ENCODE peak calls at places on chromosomes 13 and 19, in seven cellular contexts. One of them, this sample, is unnamed. For H3K4me1, the result is how much of the 10 kb centered on the place peaks cover.

GRCh38 chr13:39349391-39349790 is 253.6 kb downstream of the LHFPL6 start:
- DNase-seq in left ventricle myocardium inferior: no peak
- DNase-seq in GM23338: no peak
- DNase-seq in testis: no peak
- DNase-seq in uterus: no peak
- DNase-seq in breast epithelium: no peak
- DNase-seq in pancreas: no peak
- DNase-seq in this sample: no peak

GRCh38 chr19:22882797-22883196 is 50.7 kb downstream of the ZNF723 start:
- DNase-seq in testis: no peak
- DNase-seq in left ventricle myocardium inferior: no peak
- DNase-seq in pancreas: no peak
- DNase-seq in breast epithelium: no peak
- DNase-seq in GM23338: peak
- DNase-seq in uterus: no peak
- DNase-seq in this sample: no peak

GRCh38 chr13:75486654-75487053 is 4.7 kb upstream of the TBC1D4 start:
- DNase-seq in left ventricle myocardium inferior: no peak
- DNase-seq in pancreas: no peak
- DNase-seq in breast epithelium: no peak
- DNase-seq in GM23338: no peak
- DNase-seq in uterus: no peak
- DNase-seq in testis: no peak
- DNase-seq in this sample: no peak

GRCh38 chr13:80753951-80754350 is 413.0 kb upstream of the SPRY2 start:
- DNase-seq in pancreas: no peak
- DNase-seq in uterus: no peak
- DNase-seq in testis: no peak
- DNase-seq in left ventricle myocardium inferior: no peak
- DNase-seq in GM23338: no peak
- DNase-seq in breast epithelium: no peak
- DNase-seq in this sample: no peak

GRCh38 chr13:21465710-21466160 is 6.6 kb upstream of the ZDHHC20 start:
- DNase-seq in GM23338: peak
- DNase-seq in pancreas: no peak
- DNase-seq in testis: no peak
- DNase-seq in left ventricle myocardium inferior: no peak
- DNase-seq in breast epithelium: no peak
- DNase-seq in uterus: no peak
- DNase-seq in this sample: no peak

GRCh38 chr13:40060318-40061007 is 405.0 kb downstream of the COG6 start:
- DNase-seq in pancreas: peak
- DNase-seq in uterus: peak
- DNase-seq in testis: peak
- DNase-seq in GM23338: no peak
- DNase-seq in left ventricle myocardium inferior: peak
- DNase-seq in breast epithelium: no peak
- DNase-seq in this sample: no peak

GRCh38 chr19:6020972-6021805 is 43.2 kb upstream of the RANBP3 start:
- DNase-seq in uterus: no peak
- DNase-seq in GM23338: no peak
- DNase-seq in pancreas: peak
- DNase-seq in left ventricle myocardium inferior: no peak
- DNase-seq in testis: no peak
- DNase-seq in breast epithelium: no peak
- DNase-seq in this sample: no peak

GRCh38 chr13:53238241-53238640 is 209.6 kb downstream of the OLFM4 start:
- DNase-seq in left ventricle myocardium inferior: no peak
- DNase-seq in uterus: no peak
- DNase-seq in GM23338: peak
- DNase-seq in testis: no peak
- DNase-seq in breast epithelium: no peak
- DNase-seq in pancreas: no peak
- DNase-seq in this sample: no peak

GRCh38 chr19:50921391-50922315 is 10.5 kb upstream of the KLK4 start:
- DNase-seq in GM23338: peak
- DNase-seq in uterus: no peak
- DNase-seq in testis: peak
- DNase-seq in pancreas: no peak
- DNase-seq in breast epithelium: no peak
- DNase-seq in left ventricle myocardium inferior: no peak
- DNase-seq in this sample: no peak

DNA sequence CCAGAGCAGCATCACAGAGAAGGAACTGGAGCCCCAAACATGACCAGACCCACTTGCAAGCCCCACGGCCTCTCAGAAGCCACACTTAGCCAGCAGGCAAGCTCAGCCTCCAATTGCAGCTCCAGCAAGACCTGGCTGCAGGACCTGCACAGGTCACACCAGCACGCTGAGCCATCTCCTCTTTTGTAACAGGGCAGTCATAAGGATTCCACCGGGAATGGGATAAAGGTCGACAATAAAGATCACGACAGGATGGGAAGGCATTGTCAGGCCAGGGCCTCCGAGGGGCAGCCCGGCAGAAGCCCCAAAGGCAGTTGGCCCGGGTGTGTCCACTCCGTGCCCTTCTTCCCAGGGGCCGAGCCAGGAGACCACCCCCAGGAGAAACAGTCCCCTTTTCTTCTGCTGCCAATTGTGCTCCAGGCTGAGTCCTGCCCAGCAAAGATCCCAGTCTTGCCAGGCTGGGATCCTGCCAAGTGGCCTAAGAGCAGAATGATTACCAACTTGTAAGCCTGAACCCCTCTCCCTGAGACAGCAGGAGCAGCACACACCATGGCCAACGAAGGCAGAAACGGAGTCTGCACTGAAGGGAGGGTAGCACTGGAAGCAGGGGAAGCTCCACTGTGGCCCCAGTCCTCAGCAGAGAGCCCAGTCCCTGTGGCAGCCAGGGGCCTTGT is 12.5 kb downstream of the PEPD start:
- DNase-seq in breast epithelium: no peak
- DNase-seq in GM23338: no peak
- DNase-seq in left ventricle myocardium inferior: no peak
- DNase-seq in testis: no peak
- DNase-seq in uterus: no peak
- DNase-seq in pancreas: no peak
- DNase-seq in this sample: no peak
- H3K27ac ChIP-seq in breast epithelium: peak
- H3K27ac ChIP-seq in GM23338: no peak
- H3K27ac ChIP-seq in left ventricle myocardium inferior: no peak
- H3K27ac ChIP-seq in testis: no peak
- H3K27ac ChIP-seq in uterus: no peak
- H3K27ac ChIP-seq in pancreas: no peak
- H3K27ac ChIP-seq in this sample: no peak

GRCh38 chr13:44304433-44304725 is 69.2 kb upstream of the SERP2 start:
- DNase-seq in breast epithelium: no peak
- DNase-seq in testis: no peak
- DNase-seq in GM23338: no peak
- DNase-seq in left ventricle myocardium inferior: no peak
- DNase-seq in pancreas: no peak
- DNase-seq in uterus: no peak
- DNase-seq in this sample: no peak

GRCh38 chr13:44306401-44307192 is 67.0 kb upstream of the SERP2 start:
- DNase-seq in pancreas: no peak
- DNase-seq in left ventricle myocardium inferior: peak
- DNase-seq in testis: no peak
- DNase-seq in GM23338: peak
- DNase-seq in uterus: peak
- DNase-seq in breast epithelium: no peak
- DNase-seq in this sample: no peak

GRCh38 chr13:44305845-44306244 is 67.8 kb upstream of the SERP2 start:
- DNase-seq in breast epithelium: no peak
- DNase-seq in uterus: no peak
- DNase-seq in left ventricle myocardium inferior: no peak
- DNase-seq in GM23338: peak
- DNase-seq in testis: no peak
- DNase-seq in pancreas: no peak
- DNase-seq in this sample: no peak

GRCh38 chr13:44303681-44304432 is 69.8 kb upstream of the SERP2 start:
- DNase-seq in testis: peak
- DNase-seq in breast epithelium: peak
- DNase-seq in left ventricle myocardium inferior: peak
- DNase-seq in pancreas: no peak
- DNase-seq in uterus: peak
- DNase-seq in GM23338: no peak
- DNase-seq in this sample: no peak

GRCh38 chr13:44305216-44305615 is 68.4 kb upstream of the SERP2 start:
- DNase-seq in left ventricle myocardium inferior: no peak
- DNase-seq in pancreas: no peak
- DNase-seq in uterus: no peak
- DNase-seq in testis: no peak
- DNase-seq in breast epithelium: no peak
- DNase-seq in GM23338: no peak
- DNase-seq in this sample: no peak
- H3K4me1 ChIP-seq in left ventricle myocardium inferior: half or more
- H3K4me1 ChIP-seq in pancreas: under half
- H3K4me1 ChIP-seq in uterus: under half
- H3K4me1 ChIP-seq in testis: under half
- H3K4me1 ChIP-seq in breast epithelium: under half
- H3K4me1 ChIP-seq in GM23338: under half
- H3K4me1 ChIP-seq in this sample: under half

GRCh38 chr19:12055784-12056183 is 3.0 kb upstream of the ZNF878 start:
- DNase-seq in pancreas: no peak
- DNase-seq in GM23338: no peak
- DNase-seq in breast epithelium: no peak
- DNase-seq in testis: no peak
- DNase-seq in uterus: no peak
- DNase-seq in left ventricle myocardium inferior: no peak
- DNase-seq in this sample: no peak

GRCh38 chr19:12047868-12048267 is 4.9 kb downstream of the ZNF878 start:
- DNase-seq in GM23338: no peak
- DNase-seq in pancreas: no peak
- DNase-seq in breast epithelium: no peak
- DNase-seq in testis: no peak
- DNase-seq in left ventricle myocardium inferior: no peak
- DNase-seq in uterus: no peak
- DNase-seq in this sample: no peak

GRCh38 chr19:12052057-12052570 is 647 bp downstream of the ZNF878 start:
- DNase-seq in GM23338: peak
- DNase-seq in testis: no peak
- DNase-seq in breast epithelium: no peak
- DNase-seq in uterus: no peak
- DNase-seq in left ventricle myocardium inferior: no peak
- DNase-seq in pancreas: no peak
- DNase-seq in this sample: no peak

DNA sequence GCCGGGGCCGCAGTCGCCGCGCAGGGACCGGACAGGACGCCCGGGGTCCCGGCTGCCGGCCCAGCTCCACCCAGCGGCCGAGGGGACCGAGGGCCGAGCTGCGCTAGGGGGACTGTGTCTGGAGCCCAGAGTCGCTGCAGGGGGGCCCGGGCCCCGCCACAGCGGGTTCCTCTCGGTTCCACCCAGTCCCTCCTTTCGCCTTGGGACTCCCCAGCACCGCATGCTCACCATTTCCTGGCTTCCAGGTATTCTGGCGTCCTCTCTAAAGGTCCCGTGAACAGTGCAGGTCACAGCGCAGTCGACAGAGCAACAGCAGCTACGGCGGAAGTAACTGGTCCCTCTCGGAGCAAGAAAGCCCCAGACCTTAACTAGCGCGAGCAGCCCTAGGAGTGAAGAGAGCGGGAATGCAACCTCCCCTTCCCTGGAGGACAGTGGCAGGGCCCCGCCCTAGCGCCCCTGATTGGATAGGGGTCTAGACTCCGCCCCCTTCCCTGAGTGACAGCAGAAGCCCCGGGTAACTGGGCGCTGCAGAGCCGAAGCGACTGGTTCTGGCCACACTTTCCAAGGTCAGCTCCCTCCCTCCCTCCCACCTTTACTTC is at the start of gene ZNF878:
- DNase-seq in left ventricle myocardium inferior: peak
- DNase-seq in pancreas: peak
- DNase-seq in testis: peak
- DNase-seq in GM23338: peak
- DNase-seq in uterus: peak
- DNase-seq in breast epithelium: peak
- DNase-seq in this sample: no peak
- TF ChIP-seq CTCF in left ventricle myocardium inferior: peak
- TF ChIP-seq CTCF in pancreas: no peak
- TF ChIP-seq CTCF in testis: no peak
- TF ChIP-seq CTCF in GM23338: peak
- TF ChIP-seq CTCF in uterus: peak
- TF ChIP-seq CTCF in breast epithelium: peak
- TF ChIP-seq CTCF in this sample: no peak

DNA sequence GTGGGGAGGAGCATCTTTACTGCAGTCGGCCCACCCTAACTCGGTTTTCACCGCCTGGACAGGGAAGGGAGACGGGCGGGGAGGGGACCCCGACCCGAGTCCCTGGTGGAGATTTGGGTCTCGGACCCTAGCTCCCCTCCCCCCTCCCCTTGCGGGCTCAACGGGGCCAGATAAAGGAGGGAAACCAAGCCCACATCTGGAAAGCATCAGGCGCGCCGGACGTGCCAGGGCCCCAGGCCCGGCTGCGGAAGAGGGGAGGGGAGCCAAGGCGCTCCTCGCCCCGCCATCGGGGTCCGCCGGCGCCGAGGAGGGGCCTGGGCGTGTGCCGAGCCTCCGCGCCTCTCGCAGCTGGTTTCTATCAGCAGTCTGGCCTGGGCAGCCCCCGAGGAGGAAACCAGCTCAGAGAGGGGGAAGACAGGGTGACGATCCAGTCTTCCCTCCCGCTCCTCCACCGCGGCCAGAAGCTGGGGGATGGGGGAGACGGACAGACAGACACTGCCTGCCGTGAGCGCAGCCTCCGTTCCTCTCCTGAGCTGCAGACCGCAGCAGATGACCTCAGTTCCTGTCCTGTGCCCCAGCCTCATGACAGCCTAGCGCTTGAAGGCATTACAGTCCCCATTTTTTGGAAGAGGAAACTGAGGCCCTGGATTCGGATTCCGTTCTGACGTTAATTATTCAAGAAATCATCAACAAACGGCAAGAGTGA is 3.5 kb upstream of the GNG8 start:
- DNase-seq in left ventricle myocardium inferior: peak
- DNase-seq in pancreas: peak
- DNase-seq in testis: peak
- DNase-seq in GM23338: peak
- DNase-seq in breast epithelium: no peak
- DNase-seq in uterus: peak
- DNase-seq in this sample: no peak
- H3K27ac ChIP-seq in left ventricle myocardium inferior: peak
- H3K27ac ChIP-seq in pancreas: no peak
- H3K27ac ChIP-seq in testis: peak
- H3K27ac ChIP-seq in GM23338: peak
- H3K27ac ChIP-seq in breast epithelium: peak
- H3K27ac ChIP-seq in uterus: peak
- H3K27ac ChIP-seq in this sample: no peak

GRCh38 chr19:14517446-14517839 is 754 bp downstream of the DNAJB1 start:
- DNase-seq in pancreas: peak
- DNase-seq in GM23338: no peak
- DNase-seq in uterus: no peak
- DNase-seq in left ventricle myocardium inferior: no peak
- DNase-seq in testis: no peak
- DNase-seq in breast epithelium: no peak
- DNase-seq in this sample: no peak
- H3K4me1 ChIP-seq in pancreas: under half
- H3K4me1 ChIP-seq in GM23338: under half
- H3K4me1 ChIP-seq in uterus: under half
- H3K4me1 ChIP-seq in left ventricle myocardium inferior: half or more
- H3K4me1 ChIP-seq in testis: under half
- H3K4me1 ChIP-seq in breast epithelium: under half
- H3K4me1 ChIP-seq in this sample: half or more